ENCODE peak calls at places on chromosomes 12 and 14, in four cellular contexts. M is cardiac muscle cell, F is AG09319, G is RWPE1. U is an unnamed sample.

GRCh38 chr14:80901260-80901659 is 40.3 kb downstream of the CEP128 start:
- DNase-seq in M (no peak), F (no peak), G (no peak), U (no peak)

GRCh38 chr14:52043690-52044089 is 25.2 kb downstream of the NID2 start:
- DNase-seq in M (peak), F (no peak), G (peak), U (peak)

GRCh38 chr12:18864900-18865561 is 127.1 kb downstream of the CAPZA3 start:
- DNase-seq in M (peak), F (peak), G (peak), U (no peak)

GRCh38 chr14:38257500-38257899 is 1.6 kb upstream of the CLEC14A start:
- DNase-seq in M (peak), F (no peak), G (no peak), U (no peak)

GRCh38 chr14:50756300-50756699 is 74.7 kb downstream of the NIN start:
- DNase-seq in M (no peak), F (no peak), G (no peak), U (no peak)

GRCh38 chr12:98334768-98335167 is 180.6 kb upstream of the TMPO start:
- DNase-seq in M (no peak), F (no peak), G (no peak), U (no peak)

GRCh38 chr12:40566246-40566645 is 126.0 kb upstream of the CNTN1 start:
- DNase-seq in M (no peak), F (no peak), G (no peak), U (no peak)

GRCh38 chr14:20973501-20973900 is 16.3 kb upstream of the METTL17 start:
- DNase-seq in M (no peak), F (no peak), G (no peak), U (no peak)

GRCh38 chr12:31868980-31869379 is 90.2 kb upstream of the RESF1 start:
- DNase-seq in M (peak), F (no peak), G (peak), U (no peak)

GRCh38 chr14:71588028-71588427 is 344.2 kb upstream of the RGS6 start:
- DNase-seq in M (peak), F (no peak), G (no peak), U (no peak)

DNA sequence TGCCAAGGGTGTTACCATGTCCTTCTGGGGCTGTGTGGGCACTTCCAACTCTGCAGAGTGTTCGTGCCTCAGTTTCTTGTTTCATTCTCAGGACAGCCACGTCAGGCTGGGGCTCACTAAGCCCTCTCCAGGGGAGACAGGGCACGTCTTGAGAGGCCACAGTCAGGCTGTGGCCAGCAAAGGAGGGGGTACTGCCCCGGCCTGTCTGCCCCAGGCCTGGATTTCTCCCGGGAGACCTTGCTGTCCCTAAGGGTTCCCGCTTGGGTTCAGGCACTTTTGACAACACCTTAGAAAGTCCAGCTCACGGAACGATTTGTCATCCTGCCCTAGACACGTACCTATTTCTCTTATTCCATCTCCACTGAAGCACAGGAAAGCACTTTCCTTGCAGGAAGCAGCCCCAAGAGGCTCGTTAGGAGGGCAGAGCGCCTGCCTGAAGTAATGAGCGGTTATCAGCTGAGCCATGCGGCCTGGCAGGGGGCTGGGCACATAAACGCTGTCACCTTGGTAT is 290.4 kb upstream of the RTL1 start:
- DNase-seq in M (no peak), F (no peak), G (no peak), U (no peak)
- TF ChIP-seq CTCF in M (no peak), F (no peak), G (no peak), U (no peak)

DNA sequence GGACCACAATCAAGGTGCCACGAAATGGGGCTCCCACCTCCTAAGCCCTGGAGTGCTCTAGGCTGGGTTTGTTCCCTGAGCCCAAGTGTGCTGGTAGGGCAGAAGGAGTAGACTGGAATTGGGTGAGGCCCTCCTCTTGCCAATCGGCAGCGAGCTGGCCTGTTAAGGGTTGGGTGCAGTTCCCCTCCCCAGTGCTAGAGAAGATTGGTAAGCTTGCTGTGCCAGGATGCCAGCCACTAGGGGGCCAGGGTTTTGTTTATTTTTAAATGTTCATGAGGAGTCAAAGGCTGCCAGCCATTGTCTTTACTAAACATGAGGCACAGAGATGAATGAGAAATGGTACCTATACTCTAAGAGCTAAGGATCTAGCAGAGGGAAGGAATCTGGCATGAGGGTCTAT is 79.7 kb downstream of the SPTB start:
- DNase-seq in M (peak), F (no peak), G (no peak), U (no peak)
- TF ChIP-seq CTCF in M (peak), F (peak), G (peak), U (no peak)

GRCh38 chr12:132150780-132151144 is 6.5 kb downstream of the NOC4L start:
- DNase-seq in M (no peak), F (no peak), G (no peak), U (no peak)
- TF ChIP-seq CTCF in M (no peak), F (no peak), G (no peak), U (no peak)

GRCh38 chr14:35138585-35138984 is 16.2 kb downstream of the PRORP start:
- DNase-seq in M (no peak), F (no peak), G (no peak), U (no peak)

GRCh38 chr14:35144029-35144428 is 21.7 kb downstream of the PRORP start:
- DNase-seq in M (no peak), F (no peak), G (no peak), U (no peak)

GRCh38 chr14:35146711-35147149 is 24.4 kb downstream of the PRORP start:
- DNase-seq in M (no peak), F (no peak), G (no peak), U (no peak)

GRCh38 chr14:35140718-35141581 is 18.6 kb downstream of the PRORP start:
- DNase-seq in M (peak), F (no peak), G (peak), U (no peak)
- TF ChIP-seq CTCF in M (peak), F (peak), G (peak), U (no peak)

GRCh38 chr12:120324841-120325417 is 2.6 kb downstream of the PLA2G1B start:
- DNase-seq in M (no peak), F (no peak), G (no peak), U (no peak)
- TF ChIP-seq CTCF in M (no peak), F (no peak), G (no peak), U (no peak)

DNA sequence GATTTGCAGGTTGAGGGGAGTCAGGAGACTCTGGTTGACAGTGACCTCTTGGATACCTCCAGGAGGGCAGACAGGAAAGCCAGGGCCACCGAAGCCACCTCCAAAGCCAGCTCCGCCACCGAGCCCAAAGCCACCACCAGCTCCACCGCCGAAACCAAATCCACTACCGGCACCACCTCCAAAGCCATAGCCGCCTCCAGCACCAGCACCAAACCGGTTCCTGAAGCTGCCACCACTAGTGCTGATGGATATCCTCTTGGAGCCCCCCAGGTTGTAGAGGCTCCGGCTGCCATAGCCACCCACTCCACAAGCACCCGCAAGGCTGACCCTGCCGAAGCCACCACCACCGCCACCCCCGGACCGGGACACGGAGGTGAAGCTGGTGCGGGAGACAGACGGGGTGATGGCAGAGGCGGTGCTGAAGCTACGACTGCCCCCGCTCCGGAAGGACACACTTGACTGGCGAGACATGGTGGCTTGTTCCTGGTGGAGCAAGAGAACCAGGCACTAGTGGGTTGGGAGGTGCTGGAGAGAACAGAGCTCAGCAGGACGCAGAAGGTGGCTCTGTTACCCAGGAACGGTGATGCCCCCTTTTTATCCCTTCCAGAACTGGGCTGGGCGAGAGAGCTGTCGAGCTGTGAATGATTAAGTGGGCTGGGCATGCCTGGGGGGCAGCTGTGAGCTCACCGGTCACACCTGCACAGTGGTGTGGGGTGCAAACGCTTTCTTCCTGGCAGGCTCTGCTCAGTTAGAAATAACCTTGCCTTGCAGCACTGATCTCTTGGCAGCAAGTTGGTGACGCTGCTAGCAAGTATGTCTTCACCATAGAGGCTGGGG is at the start of gene KRT5:
- DNase-seq in M (no peak), F (no peak), G (peak), U (no peak)
- TF ChIP-seq CTCF in M (no peak), F (no peak), G (no peak), U (no peak)

GRCh38 chr12:5184159-5184558 is 140.5 kb downstream of the KCNA5 start:
- DNase-seq in M (no peak), F (no peak), G (no peak), U (no peak)
- TF ChIP-seq CTCF in M (no peak), F (no peak), G (no peak), U (no peak)

U was measured in GM13976.